ENCODE peak calls at places on chromosomes 5 and 9, in four cellular contexts. B is keratinocyte, G is fibroblast of lung, F is IMR-90. A is an unnamed sample.

GRCh38 chr5:60687927-60688720 is 11.8 kb downstream of the DEPDC1B start:
- DNase-seq in B (no peak), G (peak), F (peak), A (no peak)

GRCh38 chr5:57422341-57422740 is 60.3 kb downstream of the ACTBL2 start:
- DNase-seq in G (no peak), F (no peak), B (no peak), A (no peak)

GRCh38 chr5:148469446-148470062 is 85.8 kb downstream of the FBXO38 start:
- DNase-seq in B (no peak), F (peak), G (peak), A (peak)

GRCh38 chr5:73822989-73823339 is 197.0 kb downstream of the ARHGEF28 start:
- DNase-seq in G (peak), F (peak), B (no peak), A (no peak)

GRCh38 chr5:72363146-72363802 is 43.1 kb downstream of the PTCD2 start:
- DNase-seq in G (peak), B (peak), F (peak), A (peak)

GRCh38 chr9:27385606-27386005 is 88.7 kb upstream of the EQTN start:
- DNase-seq in F (no peak), B (no peak), G (no peak), A (no peak)

GRCh38 chr9:96448546-96449170 is 1.3 kb upstream of the HABP4 start:
- DNase-seq in F (no peak), G (no peak), B (no peak), A (no peak)

GRCh38 chr9:81182421-81182820 is 506.9 kb downstream of the TLE1 start:
- DNase-seq in G (peak), B (no peak), F (peak), A (peak)

GRCh38 chr5:108615216-108615615 is 132.5 kb upstream of the FER start:
- DNase-seq in F (peak), G (peak), B (no peak), A (peak)

GRCh38 chr9:137833721-137834613 is 43.6 kb upstream of the CACNA1B start:
- DNase-seq in B (no peak), F (no peak), G (no peak), A (no peak)

GRCh38 chr9:23683021-23683431 is 143.0 kb downstream of the ELAVL2 start:
- DNase-seq in G (no peak), F (no peak), B (no peak), A (no peak)

GRCh38 chr5:59745422-59745863 is 148.1 kb downstream of the PDE4D start:
- DNase-seq in G (peak), B (no peak), F (peak), A (peak)

GRCh38 chr5:2178528-2178927 is 295.8 kb upstream of the IRX4 start:
- DNase-seq in G (no peak), F (no peak), B (no peak), A (no peak)

GRCh38 chr9:102206432-102206831 is 468.0 kb upstream of the GRIN3A start:
- DNase-seq in G (no peak), F (no peak), B (no peak), A (no peak)

GRCh38 chr9:104961238-104961637 is 33.3 kb upstream of the ABCA1 start:
- DNase-seq in F (peak), G (peak), B (peak), A (no peak)

GRCh38 chr5:155053482-155053881 is 39.9 kb downstream of the KIF4B start:
- DNase-seq in F (no peak), G (no peak), B (no peak), A (no peak)

GRCh38 chr5:179275381-179275878 is 69.8 kb downstream of the ADAMTS2 start:
- DNase-seq in F (no peak), B (no peak), G (no peak), A (no peak)

GRCh38 chr5:168747987-168748777 is 169.0 kb upstream of the PANK3 start:
- DNase-seq in F (no peak), B (peak), G (no peak), A (no peak)

GRCh38 chr5:168651654-168652053 is 72.5 kb upstream of the PANK3 start:
- DNase-seq in G (peak), F (peak), B (peak), A (peak)

GRCh38 chr9:36101916-36102741 is 34.4 kb upstream of the GLIPR2 start:
- DNase-seq in G (peak), F (peak), B (peak), A (peak)

GRCh38 chr5:44862808-44863207 is 54.1 kb downstream of the MRPS30 start:
- DNase-seq in B (no peak), G (peak), F (peak), A (peak)

GRCh38 chr5:143065185-143065584 is 295.0 kb downstream of the ARHGAP26 start:
- DNase-seq in G (peak), F (peak), B (no peak), A (no peak)

GRCh38 chr5:850511-851006 is at the start of gene ZDHHC11:
- DNase-seq in B (no peak), F (no peak), G (no peak), A (no peak)

GRCh38 chr9:5438301-5439162 is 807 bp upstream of the PLGRKT start:
- DNase-seq in F (peak), B (no peak), G (peak), A (no peak)

GRCh38 chr9:127598839-127599549 is 13.1 kb upstream of the STXBP1 start:
- DNase-seq in G (no peak), F (no peak), B (no peak), A (no peak)

GRCh38 chr5:73624888-73625287 is 1.1 kb upstream of the ARHGEF28 start:
- DNase-seq in F (no peak), G (no peak), B (no peak), A (no peak)

GRCh38 chr5:53425598-53426516 is 54.6 kb upstream of the FST start:
- DNase-seq in F (no peak), B (no peak), G (no peak), A (no peak)

GRCh38 chr5:58452566-58453258 is 7.2 kb downstream of the PLK2 start:
- DNase-seq in G (peak), F (peak), B (no peak), A (no peak)

GRCh38 chr9:95729669-95730368 is 145.7 kb upstream of the ERCC6L2 start:
- DNase-seq in G (no peak), B (no peak), F (no peak), A (no peak)

GRCh38 chr5:95730730-95731570 is at the start of gene RHOBTB3:
- DNase-seq in F (peak), B (no peak), G (peak), A (peak)

GRCh38 chr5:119405444-119405843 is 46.9 kb upstream of the HSD17B4 start:
- DNase-seq in G (no peak), B (no peak), F (no peak), A (no peak)

GRCh38 chr9:131312822-131313770 is 23.6 kb downstream of the PLPP7 start:
- DNase-seq in B (no peak), G (no peak), F (no peak), A (no peak)

GRCh38 chr9:29208670-29209069 is 1635.4 kb upstream of the C9orf72 start:
- DNase-seq in B (no peak), G (no peak), F (no peak), A (no peak)

GRCh38 chr5:17374973-17375844 is 122.8 kb upstream of the TAF11L2 start:
- DNase-seq in G (peak), B (no peak), F (peak), A (no peak)

GRCh38 chr5:39376293-39376714 is 12.0 kb upstream of the C9 start:
- DNase-seq in F (peak), G (peak), B (no peak), A (peak)

GRCh38 chr5:177469750-177470525 is 3.5 kb downstream of the DBN1 start:
- DNase-seq in F (no peak), B (no peak), G (no peak), A (no peak)

GRCh38 chr5:148374693-148375360 is 8.9 kb upstream of the FBXO38 start:
- DNase-seq in G (peak), B (peak), F (peak), A (peak)

GRCh38 chr5:115377468-115378217 is 81.2 kb upstream of the CCDC112 start:
- DNase-seq in G (peak), F (peak), B (no peak), A (peak)
- TF ChIP-seq CTCF in G (peak), F (peak), B (peak), A (peak)

GRCh38 chr5:116445311-116445710 is 129.3 kb downstream of the SEMA6A start:
- DNase-seq in G (no peak), B (no peak), F (no peak), A (no peak)

GRCh38 chr5:116451905-116452450 is 122.6 kb downstream of the SEMA6A start:
- DNase-seq in B (no peak), F (no peak), G (no peak), A (no peak)

GRCh38 chr5:116448869-116449453 is 125.7 kb downstream of the SEMA6A start:
- DNase-seq in F (no peak), B (no peak), G (no peak), A (no peak)

GRCh38 chr5:116446356-116447005 is 128.1 kb downstream of the SEMA6A start:
- DNase-seq in B (no peak), F (no peak), G (no peak), A (no peak)

DNA sequence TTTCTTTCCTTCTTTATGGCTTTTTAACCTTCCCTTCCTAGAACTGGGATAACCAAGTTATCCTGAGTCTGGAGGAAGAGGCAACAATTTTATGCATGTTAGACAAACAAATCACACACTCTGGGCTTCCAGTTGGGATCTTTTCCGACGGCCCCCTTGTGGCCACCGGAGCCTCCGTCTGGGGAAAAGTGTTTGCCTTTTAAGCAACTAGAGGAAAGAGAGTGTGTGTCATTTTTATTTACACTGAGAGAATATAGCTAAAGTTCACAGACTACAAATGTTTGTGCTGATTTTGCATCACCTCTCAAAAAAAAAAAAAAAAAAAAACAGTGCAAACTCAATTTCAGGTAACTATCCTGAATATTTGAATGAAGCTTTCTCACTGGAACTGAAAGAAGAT is 126.2 kb downstream of the SEMA6A start:
- DNase-seq in B (no peak), F (no peak), G (no peak), A (no peak)
- TF ChIP-seq CTCF in B (no peak), F (no peak), G (no peak), A (no peak)

GRCh38 chr9:136614967-136615623 is 47.6 kb upstream of the EGFL7 start:
- DNase-seq in G (no peak), F (no peak), B (no peak), A (no peak)
- TF ChIP-seq CTCF in G (no peak), F (no peak), B (no peak), A (no peak)

DNA sequence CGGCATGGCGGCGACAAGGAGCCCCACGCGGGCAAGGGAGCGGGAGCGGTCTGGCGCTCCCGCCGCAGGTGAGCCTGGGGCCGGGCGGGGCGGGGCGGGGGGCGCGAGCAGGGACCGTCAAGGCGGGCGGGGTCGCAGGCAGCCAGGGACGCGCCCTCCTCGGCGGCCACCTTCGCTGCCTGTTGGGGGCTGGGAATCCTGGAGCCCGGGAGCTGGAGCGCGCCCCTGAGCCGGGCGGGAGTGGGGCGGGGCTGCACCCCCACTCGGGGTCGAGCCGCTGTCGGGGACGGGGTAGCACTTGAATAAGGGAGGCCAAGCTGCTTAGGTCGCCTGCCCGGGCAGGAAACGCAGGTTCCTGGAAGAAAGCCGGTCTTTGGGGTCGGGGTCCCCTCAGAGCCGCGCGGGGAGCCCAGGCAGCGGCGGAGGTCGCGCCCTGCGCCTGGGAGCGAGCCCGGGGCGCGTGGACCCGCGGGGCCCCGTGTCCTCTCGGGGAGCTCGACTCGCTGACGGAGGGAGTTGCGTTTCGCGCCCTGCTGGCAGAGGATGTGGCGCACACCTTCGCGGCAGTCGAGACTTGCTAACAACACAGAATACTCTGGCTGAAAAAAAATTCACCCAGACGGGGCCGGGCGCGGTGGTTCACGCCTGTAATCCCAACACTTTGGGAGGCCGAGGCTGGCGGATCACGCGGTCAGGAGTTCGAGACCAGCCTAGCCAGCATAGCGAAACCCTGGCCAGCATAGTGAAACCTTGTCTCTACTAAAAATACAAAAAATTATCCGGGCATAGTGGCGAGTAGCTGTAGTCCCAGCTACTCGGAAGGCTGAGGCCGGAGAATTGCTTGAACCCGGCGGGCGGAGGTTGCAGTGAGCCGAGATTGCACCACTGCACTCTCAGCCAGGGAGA is 552 bp downstream of the OTULINL start:
- DNase-seq in B (no peak), G (peak), F (no peak), A (no peak)
- TF ChIP-seq CTCF in B (peak), G (no peak), F (no peak), A (peak)

DNA sequence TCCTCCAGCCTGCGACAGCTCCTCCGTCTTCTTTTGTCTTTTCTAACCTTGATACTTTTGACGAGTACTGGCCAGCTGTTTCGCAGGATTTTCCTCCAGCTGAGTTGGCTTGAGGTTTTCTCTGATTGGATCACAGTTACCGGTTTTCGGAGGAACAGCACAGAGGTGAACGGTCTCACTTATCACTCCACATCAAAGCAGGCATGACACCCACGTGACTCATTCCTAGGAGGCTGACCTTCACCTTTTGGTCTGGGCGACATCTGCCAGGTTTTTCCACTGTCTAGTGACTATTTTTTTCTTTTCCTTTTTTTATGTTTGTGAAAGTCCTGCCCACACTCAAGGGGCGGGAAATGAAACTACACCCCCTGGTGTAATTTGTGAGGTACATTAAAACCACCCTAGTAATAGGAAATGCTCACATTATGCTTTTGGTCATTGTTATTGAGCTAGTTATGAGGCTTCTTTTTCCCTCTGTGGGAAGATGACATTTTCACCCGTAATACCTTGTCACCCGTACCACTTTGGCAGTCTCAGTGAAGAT is 319.2 kb downstream of the GADD45G start:
- DNase-seq in B (no peak), F (no peak), G (peak), A (no peak)
- TF ChIP-seq CTCF in B (no peak), F (no peak), G (peak), A (peak)

GRCh38 chr5:138945421-138946240 is 70.5 kb upstream of the LRRTM2 start:
- DNase-seq in F (no peak), B (no peak), G (no peak), A (no peak)
- TF ChIP-seq CTCF in F (no peak), B (no peak), G (no peak), A (peak)

DNA sequence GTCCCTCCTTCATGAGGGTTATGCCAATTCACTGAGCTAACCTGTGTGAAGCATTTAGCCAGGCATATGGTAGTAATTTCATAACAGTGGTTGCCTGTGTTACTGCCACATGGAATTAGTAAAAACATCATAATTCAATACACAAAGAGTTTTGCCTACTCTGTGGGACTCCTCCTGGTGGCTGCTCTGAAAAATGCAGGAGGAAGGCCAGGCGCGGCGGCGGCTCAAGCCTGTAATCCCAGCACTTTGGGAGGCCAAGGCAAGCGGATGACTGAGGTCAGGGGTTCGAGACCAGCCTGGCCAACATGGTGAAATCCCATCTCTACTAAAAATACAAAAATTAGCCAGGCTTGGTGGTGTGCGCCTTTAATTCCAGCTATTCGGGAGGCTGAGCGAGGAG is 547.3 kb downstream of the CDK5RAP2 start:
- DNase-seq in B (no peak), G (no peak), F (no peak), A (no peak)
- TF ChIP-seq CTCF in B (no peak), G (no peak), F (peak), A (no peak)

DNA sequence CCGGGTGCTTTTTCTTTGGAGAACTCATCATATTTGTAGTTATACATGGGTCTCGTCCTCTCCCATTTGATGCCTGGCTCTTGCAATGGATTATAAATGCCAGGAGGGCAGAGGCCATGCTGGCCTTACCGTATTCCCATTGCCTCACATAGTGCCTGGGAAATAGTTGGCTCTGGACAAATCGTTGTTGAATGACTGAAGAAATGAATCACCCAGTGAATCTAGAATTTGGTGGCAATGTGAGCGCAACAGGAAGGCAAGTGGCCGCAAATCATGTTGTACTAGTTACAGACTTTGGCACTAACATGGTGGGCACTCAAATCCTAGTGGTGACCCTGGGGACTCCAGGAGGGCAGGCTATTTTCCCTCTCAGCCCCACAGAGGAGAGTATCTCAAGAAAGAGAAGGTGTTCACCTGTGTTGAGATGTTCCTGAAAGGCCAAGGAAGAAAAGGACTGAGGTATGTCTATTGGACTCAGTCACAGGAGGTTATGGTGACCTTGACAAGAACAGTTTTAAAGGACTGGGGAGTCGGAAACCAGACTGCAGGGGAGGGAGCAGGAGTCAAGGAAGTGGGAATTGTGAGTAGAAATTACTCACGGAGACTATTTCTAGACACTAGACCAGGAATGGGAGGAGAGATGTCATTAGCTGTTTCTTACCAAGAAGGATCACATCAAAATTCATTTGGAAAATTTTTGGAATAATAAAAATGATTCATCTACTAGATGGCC is 61.7 kb upstream of the COL15A1 start:
- DNase-seq in F (no peak), G (no peak), B (no peak), A (no peak)
- TF ChIP-seq CTCF in F (no peak), G (no peak), B (no peak), A (no peak)

GRCh38 chr9:126343271-126343700 is 16.7 kb downstream of the MVB12B start:
- DNase-seq in G (no peak), B (no peak), F (no peak), A (no peak)

GRCh38 chr9:126347911-126348760 is 21.5 kb downstream of the MVB12B start:
- DNase-seq in B (no peak), F (no peak), G (no peak), A (peak)

GRCh38 chr9:126347093-126347492 is 20.5 kb downstream of the MVB12B start:
- DNase-seq in G (no peak), B (no peak), F (no peak), A (no peak)

GRCh38 chr9:126346031-126346430 is 19.4 kb downstream of the MVB12B start:
- DNase-seq in G (no peak), F (no peak), B (no peak), A (no peak)

GRCh38 chr9:126348911-126349550 is 22.4 kb downstream of the MVB12B start:
- DNase-seq in F (no peak), G (no peak), B (no peak), A (no peak)
- TF ChIP-seq CTCF in F (no peak), G (no peak), B (no peak), A (no peak)

A was measured in astrocyte of the cerebellum.